ENCODE peak calls at places on chromosome 19, in nine cellular contexts. Q, H, Z, U, F, X, S, B and N are unnamed samples.

GRCh38 chr19:35545855-35546381 is 492 bp downstream of the TMEM147 start:
- DNase-seq in U (no peak), S (peak), H (no peak), F (peak), X (no peak), Z (no peak), B (no peak), Q (peak), N (no peak)

GRCh38 chr19:8083141-8083540 is 30.6 kb downstream of the CCL25 start:
- DNase-seq in U (no peak), Q (no peak), Z (no peak), B (no peak), S (no peak), X (no peak), H (no peak), F (no peak), N (no peak)

GRCh38 chr19:8567522-8568172 is 9.6 kb downstream of the MYO1F start:
- DNase-seq in H (no peak), U (no peak), F (no peak), B (no peak), Q (peak), Z (no peak), S (no peak), X (no peak), N (no peak)

GRCh38 chr19:39867952-39868351 is 21.8 kb upstream of the FBL start:
- DNase-seq in Z (no peak), S (no peak), F (no peak), H (no peak), U (no peak), X (no peak), B (no peak), Q (no peak), N (no peak)

GRCh38 chr19:57282011-57282636 is 1.8 kb downstream of the ZNF460 start:
- DNase-seq in Z (no peak), H (no peak), B (no peak), S (no peak), U (no peak), Q (no peak), X (no peak), F (no peak), N (no peak)

GRCh38 chr19:41811036-41811435 is 14.6 kb downstream of the CEACAM3 start:
- DNase-seq in X (no peak), Q (peak), Z (no peak), H (no peak), B (no peak), F (no peak), S (no peak), U (no peak), N (no peak)

GRCh38 chr19:51294211-51294976 is 17.1 kb upstream of the IGLON5 start:
- DNase-seq in F (no peak), Z (no peak), B (no peak), X (no peak), Q (no peak), S (no peak), U (peak), H (peak), N (no peak)

GRCh38 chr19:10858204-10858828 is 10.1 kb downstream of the C19orf38 start:
- DNase-seq in U (peak), X (peak), F (no peak), B (no peak), S (no peak), H (peak), Z (no peak), Q (no peak), N (no peak)

GRCh38 chr19:43643326-43643725 is 3.7 kb upstream of the CADM4 start:
- DNase-seq in X (no peak), B (no peak), F (no peak), Q (no peak), H (no peak), S (no peak), U (no peak), Z (no peak), N (no peak)

GRCh38 chr19:43501661-43502418 is 2.7 kb downstream of the PHLDB3 start:
- DNase-seq in F (no peak), S (no peak), Q (no peak), B (no peak), Z (no peak), H (peak), U (peak), X (no peak), N (no peak)

GRCh38 chr19:8487137-8487851 is 15.1 kb downstream of the PRAM1 start:
- DNase-seq in S (peak), U (no peak), X (no peak), B (no peak), Q (peak), F (no peak), Z (no peak), H (no peak), N (no peak)

GRCh38 chr19:12946092-12946845 is 607 bp downstream of the RAD23A start:
- DNase-seq in H (peak), B (peak), X (peak), Z (peak), Q (peak), U (peak), S (peak), F (peak), N (no peak)

GRCh38 chr19:48772503-48772953 is 17.2 kb downstream of the FGF21 start:
- DNase-seq in Q (no peak), S (no peak), H (no peak), X (no peak), F (no peak), B (no peak), U (no peak), Z (no peak), N (no peak)

GRCh38 chr19:46821512-46822359 is 28.9 kb downstream of the AP2S1 start:
- DNase-seq in H (no peak), U (peak), Q (peak), X (no peak), S (peak), Z (no peak), F (no peak), B (no peak), N (no peak)

GRCh38 chr19:29940971-29941585 is 961 bp upstream of the URI1 start:
- DNase-seq in U (no peak), B (no peak), Q (no peak), H (no peak), X (no peak), F (no peak), Z (no peak), S (no peak), N (no peak)

GRCh38 chr19:23991170-23991569 is 76.5 kb downstream of the ZNF726 start:
- DNase-seq in U (no peak), X (no peak), S (peak), H (no peak), F (peak), Z (peak), B (no peak), Q (no peak), N (no peak)

GRCh38 chr19:50628551-50628950 is 11.1 kb downstream of the SYT3 start:
- DNase-seq in Q (no peak), B (no peak), X (no peak), Z (no peak), S (no peak), U (no peak), F (no peak), H (no peak), N (no peak)

GRCh38 chr19:34962281-34962944 is 1.6 kb downstream of the ZNF792 start:
- DNase-seq in B (no peak), F (no peak), U (no peak), X (no peak), H (no peak), Q (no peak), S (peak), Z (no peak), N (no peak)

GRCh38 chr19:46515879-46516350 is 20.2 kb upstream of the PNMA8B start:
- DNase-seq in S (peak), U (peak), X (peak), Q (no peak), F (peak), B (peak), H (peak), Z (peak), N (no peak)

GRCh38 chr19:41233748-41234240 is 14.8 kb downstream of the AXL start:
- DNase-seq in B (no peak), F (no peak), X (no peak), H (no peak), Q (no peak), U (no peak), S (no peak), Z (no peak), N (no peak)

GRCh38 chr19:55813906-55814305 is 17.9 kb downstream of the NLRP11 start:
- DNase-seq in Q (no peak), Z (no peak), H (no peak), X (no peak), U (no peak), S (no peak), B (no peak), F (no peak), N (no peak)

GRCh38 chr19:49677901-49678674 is 1.0 kb downstream of the PRMT1 start:
- DNase-seq in Q (peak), X (peak), F (peak), S (peak), B (no peak), Z (peak), U (peak), H (peak), N (no peak)

GRCh38 chr19:11337080-11337479 is 2.4 kb downstream of the RAB3D start:
- DNase-seq in X (no peak), S (no peak), Q (no peak), B (no peak), F (no peak), Z (no peak), U (no peak), H (no peak), N (no peak)

GRCh38 chr19:4115050-4115817 is 8.7 kb downstream of the MAP2K2 start:
- DNase-seq in S (peak), H (no peak), X (peak), Z (no peak), B (no peak), U (no peak), Q (peak), F (no peak), N (no peak)

GRCh38 chr19:10230904-10231623 is at the start of gene S1PR2:
- DNase-seq in F (peak), B (peak), Z (no peak), Q (peak), H (peak), U (peak), S (peak), X (peak), N (no peak)

GRCh38 chr19:46408611-46409039 is 4.7 kb downstream of the CCDC8 start:
- DNase-seq in B (peak), F (no peak), H (no peak), S (no peak), Q (no peak), X (peak), U (peak), Z (no peak), N (no peak)

GRCh38 chr19:48817585-48818124 is 6.8 kb upstream of the BCAT2 start:
- DNase-seq in X (no peak), H (no peak), F (no peak), Q (no peak), Z (no peak), S (no peak), U (no peak), B (no peak), N (no peak)

GRCh38 chr19:7549749-7550148 is 14.2 kb downstream of the PNPLA6 start:
- DNase-seq in S (no peak), B (no peak), X (no peak), U (no peak), H (no peak), F (no peak), Z (no peak), Q (no peak), N (no peak)

GRCh38 chr19:42293966-42294365 is 8.0 kb upstream of the PRR19 start:
- DNase-seq in H (no peak), Q (no peak), U (no peak), S (no peak), F (no peak), Z (no peak), X (no peak), B (no peak), N (no peak)

GRCh38 chr19:48511800-48512503 is at the start of gene LMTK3:
- DNase-seq in F (peak), H (peak), Q (peak), S (peak), Z (peak), X (peak), U (peak), B (no peak), N (no peak)

GRCh38 chr19:47514151-47514868 is 553 bp downstream of the NAPA start:
- DNase-seq in H (no peak), S (no peak), X (no peak), F (no peak), U (peak), Q (peak), B (no peak), Z (no peak), N (no peak)

GRCh38 chr19:32380269-32380668 is 25.3 kb upstream of the DPY19L3 start:
- DNase-seq in H (no peak), U (no peak), F (no peak), Q (no peak), B (no peak), S (no peak), X (no peak), Z (no peak), N (no peak)
- H3K4me3 ChIP-seq in H (no peak), U (no peak), F (no peak), Q (no peak), B (no peak), S (no peak), X (no peak), Z (no peak), N (no peak)

GRCh38 chr19:38425222-38425809 is 703 bp downstream of the RASGRP4 start:
- DNase-seq in S (no peak), F (no peak), U (no peak), B (no peak), X (no peak), Z (no peak), Q (no peak), H (peak), N (no peak)

GRCh38 chr19:38429055-38429810 is 3.2 kb upstream of the RASGRP4 start:
- DNase-seq in Z (no peak), Q (no peak), B (no peak), S (no peak), H (no peak), F (no peak), X (no peak), U (no peak), N (no peak)

GRCh38 chr19:38424272-38424671 is 1.7 kb downstream of the RASGRP4 start:
- DNase-seq in Q (no peak), X (no peak), S (no peak), H (no peak), U (no peak), F (no peak), B (no peak), Z (no peak), N (no peak)

GRCh38 chr19:38422405-38422804 is 3.6 kb downstream of the RASGRP4 start:
- DNase-seq in X (no peak), S (no peak), F (no peak), Q (no peak), U (no peak), B (no peak), H (no peak), Z (no peak), N (no peak)

GRCh38 chr19:38425810-38426466 is at the start of gene RASGRP4:
- DNase-seq in X (no peak), Q (peak), S (peak), U (no peak), F (no peak), H (peak), Z (no peak), B (no peak), N (no peak)
- TF ChIP-seq CTCF in X (no peak), Q (no peak), S (no peak), U (no peak), F (no peak), H (no peak), Z (no peak), B (no peak), N (no peak)

GRCh38 chr19:5967994-5968430 is 9.9 kb downstream of the RANBP3 start:
- DNase-seq in S (peak), Q (peak), U (peak), H (peak), B (peak), X (peak), F (peak), Z (peak), N (no peak)

GRCh38 chr19:5967571-5967970 is 10.4 kb downstream of the RANBP3 start:
- DNase-seq in Z (no peak), B (no peak), X (no peak), Q (no peak), S (no peak), U (no peak), F (no peak), H (no peak), N (no peak)

GRCh38 chr19:5966941-5967340 is 11.0 kb downstream of the RANBP3 start:
- DNase-seq in Z (no peak), S (no peak), F (no peak), U (no peak), B (no peak), X (no peak), Q (no peak), H (no peak), N (no peak)

GRCh38 chr19:5969476-5969875 is 8.5 kb downstream of the RANBP3 start:
- DNase-seq in F (no peak), S (no peak), H (no peak), Q (no peak), B (no peak), U (no peak), Z (no peak), X (no peak), N (no peak)

GRCh38 chr19:5968431-5969373 is 9.2 kb downstream of the RANBP3 start:
- DNase-seq in Q (peak), S (no peak), X (no peak), U (no peak), F (peak), B (no peak), Z (peak), H (no peak), N (no peak)
- H3K4me3 ChIP-seq in Q (no peak), S (no peak), X (no peak), U (no peak), F (no peak), B (no peak), Z (no peak), H (no peak), N (no peak)

GRCh38 chr19:45380107-45380506 is 9.7 kb upstream of the ERCC2 start:
- DNase-seq in Q (no peak), S (no peak), Z (no peak), F (no peak), B (no peak), U (no peak), X (no peak), H (no peak), N (no peak)
- TF ChIP-seq CTCF in Q (no peak), S (no peak), Z (no peak), F (no peak), B (no peak), U (no peak), X (no peak), H (no peak), N (no peak)

GRCh38 chr19:19538077-19538764 is at the start of gene CILP2:
- DNase-seq in Q (no peak), B (no peak), X (peak), U (peak), H (peak), Z (no peak), S (peak), F (no peak), N (no peak)
- H3K4me3 ChIP-seq in Q (no peak), B (peak), X (peak), U (peak), H (peak), Z (no peak), S (peak), F (peak), N (peak)

GRCh38 chr19:5895409-5895808 is 8.2 kb downstream of the NDUFA11 start:
- DNase-seq in Z (no peak), F (no peak), B (no peak), H (no peak), U (no peak), Q (no peak), S (no peak), X (no peak), N (no peak)

GRCh38 chr19:5896365-5897076 is 7.1 kb downstream of the NDUFA11 start:
- DNase-seq in U (no peak), X (no peak), F (no peak), H (no peak), Z (no peak), S (no peak), Q (no peak), B (no peak), N (no peak)

GRCh38 chr19:5899728-5900526 is 3.7 kb downstream of the NDUFA11 start:
- DNase-seq in U (no peak), H (no peak), Q (no peak), B (no peak), S (no peak), X (no peak), F (no peak), Z (no peak), N (no peak)

GRCh38 chr19:5895890-5896289 is 7.7 kb downstream of the NDUFA11 start:
- DNase-seq in X (no peak), B (no peak), Z (no peak), S (no peak), Q (no peak), F (no peak), U (no peak), H (no peak), N (no peak)

DNA sequence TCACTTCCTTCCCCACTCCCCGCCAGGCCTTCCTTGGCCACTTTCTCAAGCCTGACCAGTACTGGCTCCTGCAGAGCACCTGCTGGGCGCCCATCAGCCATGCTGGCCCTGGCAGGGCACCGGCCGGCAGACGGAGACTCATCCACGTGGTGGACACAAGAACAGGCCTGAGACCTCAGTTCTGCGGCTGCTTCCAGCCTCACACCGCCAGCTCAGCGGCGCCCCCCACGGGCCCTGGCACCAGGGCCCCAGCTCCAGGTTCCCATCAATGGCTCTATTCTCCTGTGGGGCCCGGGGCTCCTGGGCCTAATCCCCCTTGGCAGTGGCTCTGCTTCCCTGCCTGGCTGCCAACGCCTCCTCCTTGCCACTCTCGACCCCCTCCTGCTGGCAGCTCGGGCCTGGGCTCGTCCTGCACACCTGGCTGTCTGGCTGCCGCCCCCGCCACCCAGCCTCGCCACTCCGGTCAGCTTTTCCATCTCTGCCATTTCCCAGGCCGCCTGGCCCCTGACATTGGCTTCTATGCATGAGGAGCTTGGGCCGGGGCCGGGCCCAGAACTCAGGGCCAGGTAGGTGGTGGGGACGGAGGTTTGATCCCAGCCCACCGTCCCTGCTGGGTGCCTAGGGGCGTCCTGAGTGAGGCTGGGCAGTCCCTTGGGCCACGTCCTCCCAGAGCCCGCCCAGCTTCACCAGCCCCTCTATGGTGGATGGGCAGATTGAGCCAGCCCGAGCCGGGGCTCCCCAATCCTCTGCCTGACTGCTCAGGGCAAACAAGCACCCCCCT is 6.2 kb downstream of the NDUFA11 start:
- DNase-seq in H (peak), Q (no peak), B (no peak), Z (no peak), U (no peak), X (no peak), F (no peak), S (no peak), N (no peak)
- TF ChIP-seq CTCF in H (peak), Q (no peak), B (no peak), Z (no peak), U (peak), X (no peak), F (no peak), S (no peak), N (no peak)

DNA sequence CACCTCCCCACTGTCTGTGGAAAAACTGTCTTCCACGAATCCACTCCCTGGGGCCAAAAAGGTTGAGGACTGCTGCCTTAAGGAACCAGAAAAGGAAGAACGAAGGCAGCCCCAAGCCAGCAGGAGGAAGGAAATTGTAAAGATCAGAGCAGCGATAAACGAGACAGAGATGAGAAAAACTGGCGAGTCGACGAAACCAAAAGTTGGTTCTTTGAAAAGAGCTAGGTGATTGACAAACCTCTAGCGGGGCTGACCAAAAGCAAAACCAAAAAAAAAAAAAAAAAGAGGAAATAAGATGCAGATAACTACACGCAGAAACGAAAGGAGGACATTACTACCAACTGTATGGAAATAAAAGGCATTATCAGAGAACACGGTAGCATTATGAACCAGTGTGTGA is 76.9 kb downstream of the GADD45B start:
- DNase-seq in Q (peak), B (no peak), S (peak), H (no peak), Z (no peak), X (no peak), F (no peak), U (no peak), N (no peak)
- H3K4me3 ChIP-seq in Q (peak), B (peak), S (peak), H (no peak), Z (no peak), X (no peak), F (no peak), U (no peak), N (peak)